ENCODE peak calls at places on chromosomes 4 and X, in four cellular contexts. Y, O, F and T are unnamed samples.

GRCh38 chr4:6463311-6464289 is 8.8 kb downstream of the PPP2R2C start:
- DNase-seq in Y (no peak), O (no peak), F (no peak), T (no peak)

GRCh38 chrX:154136627-154137161 is 7.3 kb upstream of the OPN1LW start:
- DNase-seq in Y (peak; percentile 45), O (peak; percentile 43), F (peak; percentile 81), T (peak; percentile 81)

GRCh38 chr4:54099287-54099958 is 540 bp upstream of the GSX2 start:
- DNase-seq in Y (no peak), O (no peak), F (no peak), T (peak; percentile 36)

GRCh38 chr4:680931-681645 is 6.7 kb downstream of the MYL5 start:
- DNase-seq in Y (no peak), O (peak; percentile 24), F (peak; percentile 87), T (peak; percentile 62)

GRCh38 chrX:120677017-120677652 is 47.3 kb upstream of the C1GALT1C1 start:
- DNase-seq in Y (no peak), O (no peak), F (no peak), T (no peak)

GRCh38 chr4:14428125-14428524 is 574.2 kb upstream of the CPEB2 start:
- DNase-seq in Y (no peak), O (no peak), F (no peak), T (no peak)

GRCh38 chr4:53656421-53656981 is 65.2 kb upstream of the LNX1 start:
- DNase-seq in Y (no peak), O (no peak), F (no peak), T (no peak)

GRCh38 chrX:3141031-3141430 is 99.8 kb downstream of the ARSF start:
- DNase-seq in Y (no peak), O (no peak), F (no peak), T (no peak)

GRCh38 chr4:115664285-115664684 is 550.9 kb upstream of the NDST4 start:
- DNase-seq in Y (no peak), O (no peak), F (no peak), T (no peak)

GRCh38 chr4:127549521-127549920 is 83.2 kb upstream of the INTU start:
- DNase-seq in Y (no peak), O (no peak), F (no peak), T (no peak)

GRCh38 chr4:14607001-14607400 is 395.3 kb upstream of the CPEB2 start:
- DNase-seq in Y (no peak), O (no peak), F (no peak), T (no peak)

GRCh38 chr4:185421366-185422124 is 4.2 kb downstream of the UFSP2 start:
- DNase-seq in Y (no peak), O (no peak), F (no peak), T (no peak)

GRCh38 chr4:93203708-93204107 is 624.8 kb upstream of the ATOH1 start:
- DNase-seq in Y (peak; percentile 6), O (peak; percentile 6), F (no peak), T (no peak)

GRCh38 chrX:130801901-130802300 is 101.1 kb downstream of the ENOX2 start:
- DNase-seq in Y (peak; percentile 13), O (no peak), F (peak; percentile 22), T (no peak)

GRCh38 chr4:67545996-67546356 is 673 bp upstream of the CENPC start:
- DNase-seq in Y (no peak), O (no peak), F (no peak), T (no peak)

GRCh38 chrX:143536176-143536575 is 18.9 kb upstream of the SPANXN3 start:
- DNase-seq in Y (no peak), O (no peak), F (no peak), T (no peak)

GRCh38 chr4:141180991-141181760 is 39.5 kb upstream of the ZNF330 start:
- DNase-seq in Y (no peak), O (no peak), F (no peak), T (no peak)

GRCh38 chr4:123662827-123663226 is 266.2 kb downstream of the SPRY1 start:
- DNase-seq in Y (no peak), O (no peak), F (no peak), T (no peak)

GRCh38 chr4:123661080-123661737 is 264.6 kb downstream of the SPRY1 start:
- DNase-seq in Y (no peak), O (no peak), F (peak; percentile 14), T (no peak)

GRCh38 chr4:123659262-123659661 is 262.7 kb downstream of the SPRY1 start:
- DNase-seq in Y (peak; percentile 93), O (no peak), F (no peak), T (no peak)

GRCh38 chr4:123659759-123660158 is 263.2 kb downstream of the SPRY1 start:
- DNase-seq in Y (peak; percentile 39), O (peak; percentile 12), F (peak; percentile 10), T (no peak)
- TF ChIP-seq NR3C1 in Y (no peak), O (no peak), F (no peak), T (no peak)

GRCh38 chrX:104195489-104196084 is 29.3 kb downstream of the FAM199X start:
- DNase-seq in Y (peak; percentile 3), O (peak; percentile 14), F (peak; percentile 12), T (no peak)
- TF ChIP-seq NR3C1 in Y (no peak), O (no peak), F (no peak), T (no peak)

GRCh38 chr4:31045724-31046318 is 325.7 kb downstream of the PCDH7 start:
- DNase-seq in Y (no peak), O (peak; percentile 15), F (no peak), T (peak; percentile 15)
- TF ChIP-seq NR3C1 in Y (no peak), O (no peak), F (no peak), T (no peak)

GRCh38 chrX:98523521-98523920 is 1639.8 kb downstream of the RPA4 start:
- DNase-seq in Y (no peak), O (no peak), F (no peak), T (no peak)

GRCh38 chrX:98523026-98523425 is 1639.3 kb downstream of the RPA4 start:
- DNase-seq in Y (no peak), O (no peak), F (no peak), T (no peak)
- TF ChIP-seq NR3C1 in Y (no peak), O (no peak), F (no peak), T (no peak)